ENCODE peak calls at places on chromosome 7, in eight cellular contexts. R is lung, X is heart right ventricle, Y is spleen, C is left ventricle myocardium inferior, E is progenitor cell of endocrine pancreas, F is heart left ventricle, J is fibroblast of lung. W is an unnamed sample.

GRCh38 chr7:20220824-20221547 is 3.8 kb upstream of the MACC1 start:
- DNase-seq in R (no peak), X (no peak), C (no peak), J (peak), Y (no peak), E (no peak), F (no peak), W (no peak)

GRCh38 chr7:10940748-10941358 is 32.8 kb upstream of the PHF14 start:
- DNase-seq in J (no peak), C (no peak), Y (no peak), E (no peak), X (no peak), R (no peak), F (no peak), W (peak)

GRCh38 chr7:24869572-24869971 is 110.4 kb downstream of the OSBPL3 start:
- DNase-seq in J (no peak), R (no peak), E (no peak), F (no peak), Y (no peak), X (no peak), C (no peak), W (no peak)

GRCh38 chr7:113504691-113505090 is 386.3 kb upstream of the SMIM30 start:
- DNase-seq in C (no peak), J (no peak), X (no peak), E (no peak), R (no peak), F (no peak), Y (no peak), W (no peak)

GRCh38 chr7:91656486-91657237 is 223.8 kb downstream of the MTERF1 start:
- DNase-seq in J (peak), X (no peak), Y (no peak), C (no peak), F (no peak), E (no peak), R (no peak), W (no peak)

GRCh38 chr7:150357771-150358427 is 10.7 kb upstream of the REPIN1 start:
- DNase-seq in J (no peak), X (no peak), E (no peak), C (no peak), F (no peak), R (no peak), Y (no peak), W (no peak)

GRCh38 chr7:83921798-83922607 is 272.6 kb downstream of the SEMA3A start:
- DNase-seq in J (peak), Y (no peak), R (no peak), X (no peak), F (no peak), E (no peak), C (no peak), W (no peak)

GRCh38 chr7:46754135-46754730 is 827.7 kb downstream of the TNS3 start:
- DNase-seq in Y (no peak), X (no peak), F (no peak), C (no peak), J (no peak), R (no peak), E (no peak), W (no peak)

GRCh38 chr7:95547949-95548348 is 48.4 kb downstream of the PDK4 start:
- DNase-seq in C (no peak), Y (no peak), R (no peak), X (no peak), E (no peak), F (no peak), J (no peak), W (no peak)

GRCh38 chr7:2807455-2807845 is 36.7 kb downstream of the GNA12 start:
- DNase-seq in X (no peak), Y (no peak), R (no peak), F (no peak), E (no peak), C (no peak), J (peak), W (no peak)

GRCh38 chr7:125468855-125469174 is 539.2 kb upstream of the POT1 start:
- DNase-seq in C (no peak), J (no peak), R (no peak), Y (no peak), F (no peak), E (no peak), X (no peak), W (no peak)

GRCh38 chr7:27183682-27184341 is 1.2 kb downstream of the HOXA11 start:
- DNase-seq in F (no peak), X (no peak), C (no peak), J (no peak), E (no peak), R (no peak), Y (peak), W (no peak)

GRCh38 chr7:81690251-81690650 is 79.6 kb downstream of the HGF start:
- DNase-seq in E (no peak), C (no peak), R (no peak), Y (no peak), J (no peak), X (no peak), F (no peak), W (no peak)

GRCh38 chr7:29447828-29448227 is 115.8 kb upstream of the PRR15 start:
- DNase-seq in J (no peak), Y (no peak), E (no peak), C (no peak), X (no peak), R (no peak), F (no peak), W (no peak)

GRCh38 chr7:101124376-101125056 is 2.4 kb upstream of the SERPINE1 start:
- DNase-seq in C (no peak), E (no peak), J (peak), X (no peak), Y (no peak), R (no peak), F (no peak), W (no peak)

GRCh38 chr7:34155225-34155908 is 250.0 kb downstream of the BMPER start:
- DNase-seq in E (no peak), C (no peak), X (no peak), F (no peak), Y (no peak), J (peak), R (peak), W (no peak)

GRCh38 chr7:79719216-79719615 is 265.7 kb upstream of the MAGI2 start:
- DNase-seq in F (no peak), E (no peak), Y (peak), C (no peak), J (no peak), X (no peak), R (no peak), W (no peak)

GRCh38 chr7:156640949-156641485 is 443 bp downstream of the RNF32 start:
- DNase-seq in R (peak), F (peak), C (no peak), Y (no peak), E (no peak), J (no peak), X (no peak), W (peak)

GRCh38 chr7:115522174-115522573 is 508.4 kb downstream of the TFEC start:
- DNase-seq in J (no peak), F (no peak), X (no peak), E (no peak), C (no peak), R (no peak), Y (peak), W (no peak)

GRCh38 chr7:24733414-24734060 is 23.7 kb downstream of the GSDME start:
- DNase-seq in F (no peak), Y (no peak), E (no peak), R (no peak), J (no peak), C (no peak), X (no peak), W (no peak)

GRCh38 chr7:78716876-78717275 is 736.6 kb downstream of the MAGI2 start:
- DNase-seq in R (no peak), F (no peak), E (peak), C (no peak), X (no peak), Y (no peak), J (no peak), W (no peak)

GRCh38 chr7:94045566-94045965 is 41.4 kb upstream of the BET1 start:
- DNase-seq in X (no peak), J (no peak), E (no peak), Y (no peak), F (no peak), R (no peak), C (no peak), W (no peak)
- TF ChIP-seq CTCF in X (no peak), J (no peak), E (no peak), Y (no peak), F (no peak), R (no peak), C (no peak), W (no peak)

DNA sequence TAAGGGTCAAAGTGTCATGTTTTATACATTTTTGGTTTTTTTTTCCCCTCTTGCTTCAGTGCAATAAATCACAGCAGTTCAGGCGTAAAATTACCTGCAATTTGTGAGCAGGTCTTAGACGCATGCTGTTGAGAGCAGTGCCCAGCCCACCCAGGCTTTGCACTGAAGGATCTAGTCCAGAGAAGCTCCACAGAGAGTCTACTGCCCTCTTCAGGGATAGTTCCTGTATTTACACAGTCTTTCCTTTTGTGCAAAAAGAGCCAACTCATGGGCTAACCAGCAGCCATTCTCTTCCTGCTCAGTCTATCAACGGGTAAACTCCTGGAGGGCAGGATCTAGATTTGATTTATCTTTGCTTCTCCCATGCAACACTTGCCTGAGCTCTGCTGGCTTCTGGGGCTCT is 82.2 kb upstream of the NAMPT start:
- DNase-seq in F (no peak), C (no peak), E (no peak), Y (peak), R (no peak), X (no peak), J (peak), W (peak)
- TF ChIP-seq CTCF in F (no peak), C (no peak), E (no peak), Y (no peak), R (no peak), X (peak), J (no peak), W (no peak)

DNA sequence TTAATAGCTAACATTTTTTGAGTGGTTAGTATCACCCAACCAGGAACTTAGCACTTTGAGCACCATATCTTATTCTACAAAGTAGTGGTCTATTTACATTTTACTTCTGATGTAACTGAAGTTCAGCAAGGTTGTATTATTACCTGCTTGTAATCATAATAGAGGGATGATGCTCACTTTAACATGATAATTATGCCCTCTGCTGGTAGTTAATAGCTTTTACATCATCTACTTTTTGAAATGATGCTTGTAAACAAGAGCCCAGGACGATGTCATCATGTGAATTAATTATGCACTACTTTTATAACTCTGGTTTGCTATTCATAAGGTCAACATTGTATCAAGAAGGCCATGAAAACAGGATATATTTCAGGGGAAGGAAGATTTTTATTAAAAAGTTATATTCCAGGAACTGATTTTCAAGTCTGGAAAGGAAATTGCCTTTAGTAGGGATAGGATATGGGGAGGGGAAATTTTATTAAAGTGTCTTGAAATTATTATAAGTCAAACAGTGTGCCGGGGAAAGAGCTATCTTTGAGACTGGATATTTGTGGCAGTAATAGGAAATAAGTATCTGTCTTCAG is 80.3 kb upstream of the SCIN start:
- DNase-seq in X (no peak), F (no peak), J (peak), E (no peak), C (no peak), Y (no peak), R (no peak), W (no peak)
- TF ChIP-seq CTCF in X (peak), F (peak), J (peak), E (peak), C (peak), Y (no peak), R (no peak), W (no peak)

DNA sequence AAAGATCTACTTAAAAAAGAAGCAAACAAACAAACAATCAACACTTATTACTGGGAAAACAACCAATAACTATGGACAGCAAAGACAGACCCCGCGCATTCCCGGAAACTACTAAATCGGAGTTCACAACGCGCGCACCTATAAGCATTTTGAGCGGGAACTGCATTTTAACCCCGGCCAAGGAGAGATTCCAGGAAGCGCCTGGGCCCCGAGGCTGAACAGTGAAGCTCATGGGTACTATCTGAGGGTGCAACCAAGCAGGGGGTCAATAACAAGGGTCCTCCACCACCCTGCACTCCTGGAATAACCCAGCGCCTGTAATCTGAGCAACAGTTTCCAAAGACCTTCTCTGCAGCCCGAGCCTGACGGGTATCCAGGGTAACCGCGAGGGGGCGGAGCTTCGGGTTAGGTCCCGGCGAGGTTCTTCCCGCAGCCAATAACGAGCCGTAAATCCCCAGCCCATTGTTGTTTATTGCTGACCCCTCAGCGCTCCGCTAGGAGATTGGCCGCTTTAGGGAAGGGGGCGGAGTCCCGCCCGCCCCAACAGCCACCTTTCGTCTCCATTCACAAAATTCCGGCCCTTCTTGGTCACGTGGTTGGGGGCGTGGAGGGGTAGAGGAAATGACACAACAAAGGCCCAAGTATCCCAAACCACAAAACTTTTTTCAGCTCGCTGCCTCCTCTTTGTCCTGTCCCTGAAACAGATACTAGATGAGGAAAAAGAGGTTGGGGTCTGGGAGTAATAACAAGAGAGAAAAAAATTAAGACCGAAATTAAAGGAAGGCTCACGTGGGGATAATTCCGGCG is 1.7 kb upstream of the ETV1 start:
- DNase-seq in E (peak), F (peak), Y (peak), J (peak), X (peak), R (peak), C (peak), W (peak)
- TF ChIP-seq CTCF in E (no peak), F (no peak), Y (no peak), J (peak), X (peak), R (no peak), C (peak), W (no peak)

GRCh38 chr7:12291870-12292269 is 80.8 kb downstream of the TMEM106B start:
- DNase-seq in F (no peak), J (no peak), E (no peak), X (no peak), C (no peak), R (no peak), Y (no peak), W (peak)
- TF ChIP-seq CTCF in F (no peak), J (no peak), E (peak), X (no peak), C (no peak), R (no peak), Y (no peak), W (peak)

GRCh38 chr7:5470167-5470532 is 46.5 kb upstream of the TNRC18 start:
- DNase-seq in J (no peak), C (no peak), R (no peak), E (no peak), X (no peak), F (no peak), Y (no peak), W (no peak)
- TF ChIP-seq CTCF in J (no peak), C (no peak), R (no peak), E (no peak), X (no peak), F (no peak), Y (no peak), W (no peak)